ENCODE peak calls at places on chromosomes 11 and 22, in nine cellular contexts. One of them, this sample, is unnamed.
A peak's percentile ranks its signal among the peaks of the same experiment; 100 is the strongest.

GRCh38 chr11:78168539-78169477 is 19.6 kb downstream of the KCTD21 start:
- DNase-seq in GM12865: no peak
- DNase-seq in AG08395: peak; percentile 82
- DNase-seq in MCF 10A: peak; percentile 31
- DNase-seq in stimulated activated naive CD4-positive, alpha-beta T cell: no peak
- DNase-seq in HEK293T: no peak
- DNase-seq in AG20443: peak; percentile 94
- DNase-seq in LHCN-M2: peak; percentile 47
- DNase-seq in bronchial epithelial cell: no peak
- DNase-seq in this sample: no peak

GRCh38 chr11:129352627-129353026 is 23.0 kb upstream of the BARX2 start:
- DNase-seq in stimulated activated naive CD4-positive, alpha-beta T cell: no peak
- DNase-seq in bronchial epithelial cell: no peak
- DNase-seq in AG08395: no peak
- DNase-seq in HEK293T: no peak
- DNase-seq in GM12865: no peak
- DNase-seq in MCF 10A: no peak
- DNase-seq in LHCN-M2: no peak
- DNase-seq in AG20443: no peak
- DNase-seq in this sample: no peak

GRCh38 chr11:67378544-67378943 is 5.1 kb upstream of the CLCF1 start:
- DNase-seq in HEK293T: no peak
- DNase-seq in bronchial epithelial cell: no peak
- DNase-seq in GM12865: no peak
- DNase-seq in LHCN-M2: no peak
- DNase-seq in AG20443: no peak
- DNase-seq in stimulated activated naive CD4-positive, alpha-beta T cell: no peak
- DNase-seq in MCF 10A: no peak
- DNase-seq in AG08395: no peak
- DNase-seq in this sample: no peak

GRCh38 chr22:43592470-43592869 is 180.7 kb downstream of the MPPED1 start:
- DNase-seq in MCF 10A: peak; percentile 3
- DNase-seq in HEK293T: peak; percentile 19
- DNase-seq in AG20443: no peak
- DNase-seq in AG08395: no peak
- DNase-seq in bronchial epithelial cell: no peak
- DNase-seq in GM12865: no peak
- DNase-seq in stimulated activated naive CD4-positive, alpha-beta T cell: no peak
- DNase-seq in LHCN-M2: no peak
- DNase-seq in this sample: peak; percentile 42

GRCh38 chr11:110587972-110588371 is 124.3 kb downstream of the ARHGAP20 start:
- DNase-seq in AG20443: no peak
- DNase-seq in AG08395: no peak
- DNase-seq in MCF 10A: peak; percentile 20
- DNase-seq in LHCN-M2: peak; percentile 86
- DNase-seq in HEK293T: no peak
- DNase-seq in stimulated activated naive CD4-positive, alpha-beta T cell: no peak
- DNase-seq in GM12865: no peak
- DNase-seq in bronchial epithelial cell: no peak
- DNase-seq in this sample: no peak

GRCh38 chr11:71333473-71333872 is 81.1 kb upstream of the SHANK2 start:
- DNase-seq in AG20443: no peak
- DNase-seq in MCF 10A: no peak
- DNase-seq in bronchial epithelial cell: no peak
- DNase-seq in LHCN-M2: no peak
- DNase-seq in GM12865: no peak
- DNase-seq in HEK293T: no peak
- DNase-seq in stimulated activated naive CD4-positive, alpha-beta T cell: no peak
- DNase-seq in AG08395: no peak
- DNase-seq in this sample: no peak

GRCh38 chr11:87251560-87251959 is 213.8 kb downstream of the TMEM135 start:
- DNase-seq in GM12865: no peak
- DNase-seq in bronchial epithelial cell: peak; percentile 47
- DNase-seq in LHCN-M2: no peak
- DNase-seq in AG08395: no peak
- DNase-seq in stimulated activated naive CD4-positive, alpha-beta T cell: no peak
- DNase-seq in MCF 10A: peak; percentile 35
- DNase-seq in HEK293T: no peak
- DNase-seq in AG20443: no peak
- DNase-seq in this sample: no peak

GRCh38 chr11:130103296-130103814 is 33.7 kb downstream of the APLP2 start:
- DNase-seq in GM12865: no peak
- DNase-seq in AG08395: peak; percentile 86
- DNase-seq in HEK293T: peak; percentile 27
- DNase-seq in stimulated activated naive CD4-positive, alpha-beta T cell: no peak
- DNase-seq in bronchial epithelial cell: peak; percentile 64
- DNase-seq in LHCN-M2: peak; percentile 99
- DNase-seq in MCF 10A: peak; percentile 61
- DNase-seq in AG20443: peak; percentile 80
- DNase-seq in this sample: no peak

GRCh38 chr22:43582394-43582793 is 170.6 kb downstream of the MPPED1 start:
- DNase-seq in MCF 10A: no peak
- DNase-seq in AG20443: no peak
- DNase-seq in bronchial epithelial cell: no peak
- DNase-seq in LHCN-M2: no peak
- DNase-seq in GM12865: no peak
- DNase-seq in stimulated activated naive CD4-positive, alpha-beta T cell: no peak
- DNase-seq in HEK293T: no peak
- DNase-seq in AG08395: no peak
- DNase-seq in this sample: no peak

GRCh38 chr11:64092761-64093136 is 57.0 kb downstream of the FLRT1 start:
- DNase-seq in MCF 10A: no peak
- DNase-seq in AG20443: no peak
- DNase-seq in LHCN-M2: no peak
- DNase-seq in bronchial epithelial cell: no peak
- DNase-seq in AG08395: no peak
- DNase-seq in stimulated activated naive CD4-positive, alpha-beta T cell: no peak
- DNase-seq in GM12865: no peak
- DNase-seq in HEK293T: no peak
- DNase-seq in this sample: no peak

GRCh38 chr11:8301622-8302021 is 37.9 kb upstream of the LMO1 start:
- DNase-seq in stimulated activated naive CD4-positive, alpha-beta T cell: no peak
- DNase-seq in GM12865: no peak
- DNase-seq in LHCN-M2: no peak
- DNase-seq in AG08395: no peak
- DNase-seq in HEK293T: no peak
- DNase-seq in MCF 10A: no peak
- DNase-seq in AG20443: no peak
- DNase-seq in bronchial epithelial cell: no peak
- DNase-seq in this sample: no peak

GRCh38 chr22:44895296-44896055 is 114.3 kb downstream of the PHF21B start:
- DNase-seq in GM12865: no peak
- DNase-seq in AG08395: no peak
- DNase-seq in stimulated activated naive CD4-positive, alpha-beta T cell: no peak
- DNase-seq in MCF 10A: no peak
- DNase-seq in LHCN-M2: no peak
- DNase-seq in HEK293T: no peak
- DNase-seq in AG20443: no peak
- DNase-seq in bronchial epithelial cell: no peak
- DNase-seq in this sample: peak; percentile 6

GRCh38 chr11:130434521-130435223 is 6.3 kb upstream of the ADAMTS8 start:
- DNase-seq in MCF 10A: peak; percentile 84
- DNase-seq in GM12865: peak; percentile 84
- DNase-seq in AG20443: peak; percentile 73
- DNase-seq in bronchial epithelial cell: peak; percentile 76
- DNase-seq in AG08395: peak; percentile 70
- DNase-seq in stimulated activated naive CD4-positive, alpha-beta T cell: peak; percentile 25
- DNase-seq in LHCN-M2: peak; percentile 79
- DNase-seq in HEK293T: peak; percentile 69
- DNase-seq in this sample: peak; percentile 66

GRCh38 chr11:66337103-66337899 is 1.1 kb upstream of the RIN1 start:
- DNase-seq in AG20443: no peak
- DNase-seq in LHCN-M2: peak; percentile 75
- DNase-seq in bronchial epithelial cell: no peak
- DNase-seq in AG08395: no peak
- DNase-seq in MCF 10A: no peak
- DNase-seq in stimulated activated naive CD4-positive, alpha-beta T cell: no peak
- DNase-seq in HEK293T: no peak
- DNase-seq in GM12865: no peak
- DNase-seq in this sample: no peak

GRCh38 chr11:111635706-111636045 is 33.4 kb downstream of the SIK2 start:
- DNase-seq in LHCN-M2: peak; percentile 79
- DNase-seq in bronchial epithelial cell: no peak
- DNase-seq in HEK293T: no peak
- DNase-seq in stimulated activated naive CD4-positive, alpha-beta T cell: no peak
- DNase-seq in AG08395: peak; percentile 15
- DNase-seq in GM12865: no peak
- DNase-seq in AG20443: peak; percentile 43
- DNase-seq in MCF 10A: no peak
- DNase-seq in this sample: no peak

GRCh38 chr22:45757068-45757467 is 85.4 kb downstream of the ATXN10 start:
- DNase-seq in MCF 10A: no peak
- DNase-seq in HEK293T: peak; percentile 18
- DNase-seq in GM12865: no peak
- DNase-seq in AG08395: peak; percentile 57
- DNase-seq in LHCN-M2: no peak
- DNase-seq in stimulated activated naive CD4-positive, alpha-beta T cell: no peak
- DNase-seq in AG20443: peak; percentile 73
- DNase-seq in bronchial epithelial cell: no peak
- DNase-seq in this sample: peak; percentile 80

This sample was measured in iPS-NIHi11.